ENCODE peak calls at places on chromosome 10, in nine cellular contexts. F is HepG2; S is AG20443; G is CD8-positive, alpha-beta T cell; C is stimulated activated CD4-positive, alpha-beta T cell treated with anti-CD3 and anti-CD28 coated beads, TNF-alpha, amount 100 ng/mL, for 1 hour; P is left ventricle myocardium inferior; N is M059J; H is putamen; M is fibroblast of mammary gland. W is an unnamed sample.

GRCh38 chr10:130020651-130021372 is 56.7 kb upstream of the EBF3 start:
- DNase-seq in H (no peak), C (no peak), M (peak), P (no peak), G (no peak), F (no peak), S (peak), N (peak), W (no peak)

GRCh38 chr10:86374664-86375063 is 8.1 kb upstream of the GRID1 start:
- DNase-seq in S (no peak), C (no peak), G (no peak), F (no peak), H (no peak), M (no peak), N (no peak), P (no peak), W (no peak)

GRCh38 chr10:24207781-24208611 is 942 bp upstream of the KIAA1217 start:
- DNase-seq in G (no peak), P (peak), F (peak), H (no peak), C (no peak), N (peak), M (peak), S (no peak), W (peak)

GRCh38 chr10:79081353-79082034 is 12.7 kb downstream of the ZMIZ1 start:
- DNase-seq in N (peak), H (no peak), C (no peak), P (peak), S (peak), G (no peak), M (peak), F (no peak), W (peak)

GRCh38 chr10:120949511-120950102 is 98.4 kb downstream of the WDR11 start:
- DNase-seq in N (no peak), F (no peak), P (no peak), G (no peak), S (no peak), H (no peak), C (no peak), M (no peak), W (no peak)

GRCh38 chr10:2985729-2986232 is 81.6 kb upstream of the PFKP start:
- DNase-seq in N (peak), S (peak), G (no peak), P (no peak), F (no peak), M (peak), H (no peak), C (no peak), W (peak)

GRCh38 chr10:69477968-69478597 is 26.8 kb downstream of the TSPAN15 start:
- DNase-seq in P (no peak), N (no peak), M (no peak), H (no peak), S (no peak), G (no peak), C (no peak), F (no peak), W (no peak)

GRCh38 chr10:114458955-114459354 is 54.7 kb upstream of the AFAP1L2 start:
- DNase-seq in S (peak), H (no peak), P (peak), M (peak), C (no peak), G (no peak), N (peak), F (peak), W (no peak)

GRCh38 chr10:114043532-114044250 is at the start of gene ADRB1:
- DNase-seq in F (peak), M (no peak), P (peak), G (peak), S (peak), N (peak), C (no peak), H (peak), W (peak)

GRCh38 chr10:17229967-17230682 is 2.1 kb downstream of the VIM start:
- DNase-seq in G (peak), P (peak), F (no peak), S (peak), C (peak), N (peak), H (peak), M (peak), W (peak)

GRCh38 chr10:16777473-16778370 is 39.5 kb downstream of the RSU1 start:
- DNase-seq in F (peak), H (peak), P (no peak), C (no peak), S (peak), N (peak), G (no peak), M (peak), W (peak)

GRCh38 chr10:92413011-92413410 is 122.0 kb downstream of the MARCHF5 start:
- DNase-seq in N (no peak), G (no peak), H (no peak), S (no peak), F (no peak), P (no peak), M (no peak), C (no peak), W (no peak)

GRCh38 chr10:79191951-79192676 is 123.3 kb downstream of the ZMIZ1 start:
- DNase-seq in P (no peak), F (no peak), H (no peak), S (peak), C (no peak), G (no peak), M (no peak), N (peak), W (no peak)

GRCh38 chr10:109933984-109934565 is 10.8 kb upstream of the XPNPEP1 start:
- DNase-seq in C (no peak), M (peak), S (no peak), N (no peak), F (no peak), P (no peak), H (peak), G (peak), W (no peak)

GRCh38 chr10:37975407-37975991 is 948 bp downstream of the ZNF25 start:
- DNase-seq in S (no peak), N (peak), C (no peak), H (peak), G (no peak), F (no peak), P (no peak), M (peak), W (no peak)

GRCh38 chr10:26540601-26541000 is 102.5 kb downstream of the APBB1IP start:
- DNase-seq in F (no peak), M (no peak), H (no peak), P (no peak), C (no peak), S (no peak), G (no peak), N (peak), W (no peak)

GRCh38 chr10:76453328-76453727 is 1021.9 kb downstream of the LRMDA start:
- DNase-seq in M (no peak), H (no peak), P (no peak), F (no peak), S (no peak), G (no peak), N (no peak), C (no peak), W (no peak)

GRCh38 chr10:104937528-104937927 is 296.4 kb downstream of the SORCS3 start:
- DNase-seq in P (no peak), F (peak), H (no peak), N (peak), S (peak), G (no peak), C (no peak), M (peak), W (peak)

GRCh38 chr10:127563718-127564553 is 14.8 kb downstream of the NPS start:
- DNase-seq in N (peak), S (peak), P (no peak), C (no peak), F (no peak), G (no peak), H (no peak), M (peak), W (no peak)

GRCh38 chr10:107701947-107702346 is 537.4 kb upstream of the SORCS1 start:
- DNase-seq in P (no peak), M (no peak), N (no peak), F (no peak), G (no peak), C (no peak), S (peak), H (no peak), W (no peak)

GRCh38 chr10:81219758-81220157 is 655.2 kb upstream of the NRG3 start:
- DNase-seq in M (no peak), F (no peak), G (no peak), P (no peak), S (no peak), N (no peak), C (no peak), H (no peak), W (no peak)

GRCh38 chr10:63192826-63193225 is 59.7 kb downstream of the NRBF2 start:
- DNase-seq in F (no peak), G (no peak), N (no peak), C (no peak), M (no peak), H (no peak), P (no peak), S (no peak), W (peak)

GRCh38 chr10:36624551-36625100 is 500.8 kb upstream of the ANKRD30A start:
- DNase-seq in G (no peak), M (no peak), N (no peak), F (no peak), P (no peak), S (no peak), C (no peak), H (no peak), W (no peak)

GRCh38 chr10:51063659-51064535 is 10.4 kb upstream of the PRKG1 start:
- DNase-seq in H (no peak), M (peak), C (no peak), F (peak), S (no peak), P (no peak), N (peak), G (no peak), W (peak)

GRCh38 chr10:103603382-103603781 is 109.9 kb downstream of the NEURL1 start:
- DNase-seq in H (no peak), P (no peak), N (no peak), S (no peak), M (no peak), G (no peak), C (no peak), F (no peak), W (no peak)

GRCh38 chr10:51706225-51706624 is 6.8 kb upstream of the CSTF2T start:
- DNase-seq in P (peak), S (peak), C (no peak), H (no peak), M (peak), G (no peak), N (peak), F (no peak), W (peak)